ENCODE peak calls at places on chromosomes 12 and 14, in nine cellular contexts. W is HepG2, I is HCT116, H is GM23338, F is SK-N-SH, Z is HL-60, V is GM12878, D is A549, K is K562. M is an unnamed sample.

GRCh38 chr12:3107071-3107583 is 29.9 kb downstream of the TSPAN9 start:
- DNase-seq in W (no peak), F (peak), Z (no peak), K (no peak), I (no peak), D (no peak), H (peak), V (no peak), M (no peak)

GRCh38 chr14:28666961-28667360 is 99.6 kb upstream of the FOXG1 start:
- DNase-seq in V (no peak), F (no peak), H (no peak), Z (no peak), K (no peak), D (no peak), W (no peak), I (no peak), M (no peak)

GRCh38 chr14:23306113-23306411 is 571 bp upstream of the BCL2L2 start:
- DNase-seq in H (peak), V (no peak), K (no peak), W (no peak), I (no peak), Z (no peak), D (no peak), F (no peak), M (no peak)

GRCh38 chr12:102427542-102427923 is 52.8 kb downstream of the IGF1 start:
- DNase-seq in W (no peak), D (no peak), Z (no peak), V (no peak), H (no peak), F (no peak), K (no peak), I (no peak), M (no peak)

GRCh38 chr12:119176267-119177055 is 2.3 kb upstream of the HSPB8 start:
- DNase-seq in H (peak), W (peak), K (no peak), D (peak), Z (no peak), V (no peak), F (no peak), I (peak), M (peak)

GRCh38 chr12:124565071-124565491 is 2.3 kb downstream of the NCOR2 start:
- DNase-seq in Z (no peak), H (no peak), D (no peak), F (peak), I (no peak), V (no peak), K (no peak), W (no peak), M (no peak)

GRCh38 chr14:91383439-91383838 is 34.2 kb downstream of the CCDC88C start:
- DNase-seq in F (no peak), I (no peak), H (peak), W (no peak), Z (no peak), D (no peak), K (no peak), V (no peak), M (no peak)

GRCh38 chr14:60348211-60348610 is 99.2 kb downstream of the PPM1A start:
- DNase-seq in K (no peak), W (no peak), D (no peak), F (no peak), Z (no peak), I (no peak), V (no peak), H (peak), M (no peak)

GRCh38 chr12:104480826-104481457 is 24.2 kb downstream of the CHST11 start:
- DNase-seq in W (no peak), Z (peak), H (no peak), V (no peak), D (no peak), K (peak), F (no peak), I (peak), M (no peak)

GRCh38 chr14:23186913-23187654 is 3.6 kb upstream of the SLC7A8 start:
- DNase-seq in V (peak), I (peak), F (peak), H (peak), K (peak), Z (no peak), D (peak), W (peak), M (peak)

GRCh38 chr12:107368586-107368985 is 275.2 kb upstream of the CRY1 start:
- DNase-seq in K (no peak), W (no peak), F (no peak), Z (no peak), D (no peak), V (no peak), I (no peak), H (no peak), M (no peak)

GRCh38 chr12:6183689-6184441 is 16.3 kb upstream of the CD9 start:
- DNase-seq in V (no peak), K (no peak), D (no peak), Z (no peak), F (no peak), I (no peak), W (peak), H (no peak), M (no peak)
- TF ChIP-seq REST in V (no peak), K (no peak), D (no peak), Z (no peak), F (no peak), I (no peak), W (no peak), H (no peak), M (no peak)

DNA sequence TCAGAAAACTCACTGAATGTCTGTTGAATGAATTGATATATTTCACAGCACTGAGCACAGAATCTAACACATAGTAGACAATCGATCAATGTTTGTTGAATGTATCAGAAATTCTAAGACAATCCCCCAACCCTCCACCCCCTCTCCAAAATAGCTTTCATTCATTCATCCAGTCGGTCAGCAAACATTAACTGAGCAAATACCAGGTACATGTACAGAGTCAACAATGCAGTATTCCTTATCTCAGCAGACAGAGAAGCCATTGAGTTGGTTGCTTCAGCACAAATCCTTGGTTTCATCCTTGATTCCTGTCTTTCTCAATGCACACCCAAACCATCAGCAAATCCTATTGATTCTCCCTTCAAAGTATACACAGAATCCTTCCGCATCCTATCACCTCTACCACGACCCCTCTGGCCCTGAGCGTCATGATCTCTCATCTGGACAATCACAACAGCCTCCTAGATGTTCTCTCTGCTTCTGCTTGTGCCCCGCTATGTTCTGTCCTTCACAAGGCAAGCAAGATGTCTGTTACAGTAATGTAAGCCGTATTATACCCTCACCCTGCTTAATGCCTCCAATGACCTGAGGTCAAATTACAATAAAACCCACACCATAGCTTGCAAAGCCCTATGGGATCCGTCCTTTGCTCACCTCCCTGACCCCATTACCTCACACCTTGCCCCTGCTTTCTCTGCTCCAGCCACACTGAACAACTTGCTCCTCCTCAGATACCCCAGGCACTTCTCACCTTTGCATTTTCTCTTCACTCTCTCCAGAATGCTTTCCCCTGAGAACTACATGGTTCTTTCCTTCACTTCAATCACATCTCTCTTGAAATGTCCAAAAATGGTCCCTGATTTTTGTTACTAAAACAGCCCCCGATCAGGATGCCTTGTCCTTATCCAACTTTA is 738.1 kb upstream of the TBX3 start:
- DNase-seq in H (no peak), W (peak), K (no peak), F (no peak), D (no peak), I (no peak), Z (no peak), V (no peak), M (no peak)
- TF ChIP-seq REST in H (no peak), W (peak), K (no peak), F (no peak), D (no peak), I (no peak), Z (no peak), V (no peak), M (no peak)

GRCh38 chr14:106269451-106270204 is 743.2 kb downstream of the TMEM121 start:
- DNase-seq in H (no peak), W (no peak), D (no peak), Z (no peak), I (no peak), F (no peak), K (no peak), V (no peak), M (no peak)

GRCh38 chr14:106269029-106269428 is 742.6 kb downstream of the TMEM121 start:
- DNase-seq in K (no peak), Z (no peak), W (no peak), H (no peak), F (no peak), V (peak), D (no peak), I (no peak), M (no peak)

GRCh38 chr14:106268013-106268727 is 741.8 kb downstream of the TMEM121 start:
- DNase-seq in I (no peak), Z (no peak), K (peak), W (no peak), H (no peak), F (peak), D (peak), V (no peak), M (no peak)
- TF ChIP-seq REST in I (no peak), Z (no peak), K (no peak), W (no peak), H (no peak), F (no peak), D (no peak), V (no peak), M (no peak)

GRCh38 chr12:69157023-69157655 is 82.2 kb upstream of the CPSF6 start:
- DNase-seq in K (peak), Z (peak), F (peak), V (peak), I (peak), D (peak), H (peak), W (peak), M (peak)

GRCh38 chr12:69163681-69164362 is 75.5 kb upstream of the CPSF6 start:
- DNase-seq in W (no peak), F (no peak), Z (no peak), K (no peak), H (no peak), D (no peak), V (no peak), I (no peak), M (no peak)

GRCh38 chr12:69167648-69168165 is 71.7 kb upstream of the CPSF6 start:
- DNase-seq in D (no peak), V (no peak), I (no peak), Z (no peak), H (peak), F (no peak), K (no peak), W (no peak), M (no peak)

GRCh38 chr12:69161835-69162234 is 77.5 kb upstream of the CPSF6 start:
- DNase-seq in H (no peak), Z (peak), W (no peak), F (peak), D (no peak), I (no peak), V (peak), K (peak), M (no peak)
- TF ChIP-seq REST in H (no peak), Z (no peak), W (no peak), F (no peak), D (no peak), I (no peak), V (no peak), K (no peak), M (no peak)

GRCh38 chr14:57066887-57067513 is 201.7 kb downstream of the EXOC5 start:
- DNase-seq in I (peak), V (no peak), W (peak), F (peak), Z (no peak), D (peak), K (peak), H (peak), M (peak)
- TF ChIP-seq REST in I (no peak), V (no peak), W (no peak), F (no peak), Z (no peak), D (no peak), K (no peak), H (no peak), M (no peak)

GRCh38 chr12:88052686-88053085 is 23.5 kb upstream of the C12orf50 start:
- DNase-seq in D (peak), W (peak), H (peak), V (no peak), F (peak), Z (no peak), K (peak), I (peak), M (no peak)
- TF ChIP-seq REST in D (no peak), W (no peak), H (no peak), V (no peak), F (no peak), Z (no peak), K (no peak), I (no peak), M (no peak)

M was measured in Panc1.